ENCODE peak calls at places on chromosome 22, in seven cellular contexts. J is H1, I is SK-N-SH, D is HepG2, C is HCT116, K is GM12878, A is K562. E is an unnamed sample.

GRCh38 chr22:33867118-33867863 is 53.0 kb downstream of the LARGE1 start:
- DNase-seq in J (no peak), I (no peak), D (peak), C (no peak), K (no peak), A (no peak), E (no peak)

GRCh38 chr22:30206964-30207363 is 39.6 kb downstream of the LIF start:
- DNase-seq in J (no peak), I (peak), D (peak), C (peak), K (no peak), A (no peak), E (peak)

GRCh38 chr22:39543095-39543494 is 10.5 kb upstream of the RPS19BP1 start:
- DNase-seq in J (no peak), I (peak), D (no peak), C (no peak), K (no peak), A (peak), E (no peak)

GRCh38 chr22:24482586-24482985 is 12.5 kb upstream of the UPB1 start:
- DNase-seq in J (no peak), I (no peak), D (no peak), C (no peak), K (no peak), A (no peak), E (no peak)

GRCh38 chr22:24141586-24141985 is 39.7 kb upstream of the SUSD2 start:
- DNase-seq in J (no peak), I (no peak), D (no peak), C (no peak), K (no peak), A (no peak), E (no peak)

GRCh38 chr22:29305836-29306174 is 645 bp upstream of the GAS2L1 start:
- DNase-seq in J (no peak), I (no peak), D (no peak), C (no peak), K (no peak), A (no peak), E (no peak)

GRCh38 chr22:25029181-25029580 is 76.7 kb downstream of the KIAA1671 start:
- DNase-seq in J (no peak), I (no peak), D (no peak), C (no peak), K (no peak), A (no peak), E (no peak)

GRCh38 chr22:38504731-38505594 is 1.1 kb downstream of the DDX17 start:
- DNase-seq in J (no peak), I (peak), D (peak), C (no peak), K (no peak), A (peak), E (no peak)

GRCh38 chr22:20550851-20551744 is 43.7 kb downstream of the MED15 start:
- DNase-seq in J (no peak), I (no peak), D (no peak), C (no peak), K (peak), A (no peak), E (no peak)

GRCh38 chr22:46350111-46350510 is 14.6 kb downstream of the TRMU start:
- DNase-seq in J (no peak), I (no peak), D (no peak), C (no peak), K (no peak), A (no peak), E (no peak)

GRCh38 chr22:32475428-32476010 is 908 bp downstream of the FBXO7 start:
- DNase-seq in J (no peak), I (peak), D (no peak), C (peak), K (no peak), A (peak), E (peak)

GRCh38 chr22:24706732-24707476 is 67.6 kb downstream of the PIWIL3 start:
- DNase-seq in J (no peak), I (no peak), D (no peak), C (no peak), K (no peak), A (no peak), E (no peak)

GRCh38 chr22:19868773-19869471 is 14.2 kb upstream of the GNB1L start:
- DNase-seq in J (no peak), I (no peak), D (no peak), C (no peak), K (no peak), A (no peak), E (no peak)

GRCh38 chr22:33013531-33014162 is 44.5 kb downstream of the SYN3 start:
- DNase-seq in J (no peak), I (no peak), D (peak), C (no peak), K (no peak), A (no peak), E (no peak)

GRCh38 chr22:30827646-30828045 is 133.0 kb downstream of the OSBP2 start:
- DNase-seq in J (no peak), I (no peak), D (no peak), C (no peak), K (no peak), A (no peak), E (no peak)

GRCh38 chr22:38267086-38267485 is 5.7 kb downstream of the TMEM184B start:
- DNase-seq in J (no peak), I (no peak), D (no peak), C (no peak), K (no peak), A (peak), E (no peak)

GRCh38 chr22:31081963-31082605 is 966 bp downstream of the SMTN start:
- DNase-seq in J (no peak), I (peak), D (no peak), C (no peak), K (no peak), A (no peak), E (no peak)

GRCh38 chr22:33476206-33476605 is 418.0 kb upstream of the SYN3 start:
- DNase-seq in J (no peak), I (no peak), D (peak), C (no peak), K (no peak), A (no peak), E (no peak)

GRCh38 chr22:29116397-29117123 is 43.7 kb downstream of the KREMEN1 start:
- DNase-seq in J (no peak), I (no peak), D (no peak), C (no peak), K (no peak), A (no peak), E (no peak)

GRCh38 chr22:19495562-19496323 is 16.0 kb downstream of the CDC45 start:
- DNase-seq in J (no peak), I (no peak), D (peak), C (no peak), K (no peak), A (no peak), E (peak)

GRCh38 chr22:39290724-39291161 is 28.7 kb downstream of the RPL3 start:
- DNase-seq in J (no peak), I (no peak), D (peak), C (no peak), K (no peak), A (no peak), E (no peak)

GRCh38 chr22:41598081-41598480 is 8.4 kb upstream of the PMM1 start:
- DNase-seq in J (no peak), I (no peak), D (no peak), C (no peak), K (no peak), A (peak), E (no peak)

GRCh38 chr22:19143967-19144400 is 467 bp downstream of the ESS2 start:
- DNase-seq in J (no peak), I (no peak), D (no peak), C (no peak), K (no peak), A (peak), E (no peak)

GRCh38 chr22:21446827-21447690 is 20.1 kb upstream of the TMEM191C start:
- DNase-seq in J (no peak), I (no peak), D (no peak), C (no peak), K (no peak), A (no peak), E (no peak)

GRCh38 chr22:23036684-23037428 is 33.5 kb upstream of the GNAZ start:
- DNase-seq in J (no peak), I (peak), D (peak), C (no peak), K (no peak), A (no peak), E (no peak)

GRCh38 chr22:24968066-24968561 is 15.6 kb downstream of the KIAA1671 start:
- DNase-seq in J (peak), I (no peak), D (no peak), C (peak), K (no peak), A (no peak), E (peak)

GRCh38 chr22:17262976-17263375 is 43.7 kb upstream of the ADA2 start:
- DNase-seq in J (no peak), I (no peak), D (no peak), C (no peak), K (no peak), A (no peak), E (no peak)

GRCh38 chr22:17443413-17444203 is 74.3 kb downstream of the CECR2 start:
- DNase-seq in J (no peak), I (no peak), D (no peak), C (no peak), K (no peak), A (peak), E (no peak)

GRCh38 chr22:29458551-29458950 is 20.2 kb downstream of the RFPL1 start:
- DNase-seq in J (no peak), I (no peak), D (no peak), C (no peak), K (no peak), A (no peak), E (no peak)

GRCh38 chr22:43883012-43883661 is 8.7 kb downstream of the PNPLA5 start:
- DNase-seq in J (peak), I (peak), D (peak), C (peak), K (no peak), A (peak), E (peak)

GRCh38 chr22:43880743-43881055 is 11.1 kb downstream of the PNPLA5 start:
- DNase-seq in J (no peak), I (no peak), D (no peak), C (no peak), K (no peak), A (no peak), E (no peak)

GRCh38 chr22:43882122-43882767 is 9.6 kb downstream of the PNPLA5 start:
- DNase-seq in J (no peak), I (no peak), D (no peak), C (no peak), K (no peak), A (no peak), E (no peak)

GRCh38 chr22:43879901-43880742 is 11.7 kb downstream of the PNPLA5 start:
- DNase-seq in J (no peak), I (no peak), D (no peak), C (no peak), K (no peak), A (no peak), E (no peak)

DNA sequence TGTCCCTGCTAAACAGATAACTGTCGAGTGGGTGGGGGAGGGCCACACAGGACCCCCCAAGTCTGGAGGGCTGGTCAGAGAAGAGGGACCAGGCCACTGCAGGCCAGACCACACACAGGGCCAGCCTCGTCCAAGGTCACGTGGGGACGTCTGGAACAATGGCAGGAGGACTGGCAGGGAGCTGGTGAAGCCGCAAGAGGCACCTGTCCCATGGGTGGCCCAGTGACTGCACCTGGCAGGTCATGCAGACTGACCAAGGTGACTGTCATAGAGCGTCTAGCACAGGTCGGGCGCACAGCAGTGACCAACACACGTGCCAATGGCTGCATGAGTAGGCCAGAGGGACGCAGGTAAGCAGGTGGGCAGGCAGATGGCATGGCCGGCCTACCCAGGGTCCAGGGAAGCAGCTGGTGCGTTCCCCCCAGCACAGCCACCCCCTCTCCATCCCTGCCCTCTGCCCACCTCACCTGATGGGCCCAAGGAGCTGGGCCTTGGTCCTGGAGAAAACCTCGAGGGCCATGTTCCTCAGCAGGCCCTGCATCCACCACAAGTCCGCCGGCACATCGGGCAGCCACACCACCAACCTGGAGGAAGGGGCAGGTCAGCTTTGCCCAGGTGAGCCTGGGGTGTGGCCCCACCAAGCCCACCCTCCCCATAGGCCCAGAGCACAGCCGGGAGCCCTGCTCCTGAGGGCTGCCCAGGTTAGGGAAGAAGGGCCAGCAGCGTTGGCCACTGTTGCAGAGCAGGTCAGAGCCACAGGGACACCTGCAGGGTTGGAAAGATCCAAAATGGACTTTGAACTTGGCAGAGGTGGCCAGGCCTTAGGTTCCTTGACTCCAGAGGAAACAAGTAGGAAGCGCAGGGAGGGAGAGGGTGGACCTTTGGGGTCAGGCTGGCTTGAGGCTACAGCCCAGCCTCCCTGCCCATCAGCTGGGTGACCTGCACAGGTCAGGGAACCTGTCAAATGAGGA is 10.4 kb downstream of the PNPLA5 start:
- DNase-seq in J (no peak), I (no peak), D (no peak), C (no peak), K (no peak), A (no peak), E (no peak)
- TF ChIP-seq JUND in J (no peak), I (no peak), D (no peak), C (no peak), K (no peak), A (no peak), E (no peak)

DNA sequence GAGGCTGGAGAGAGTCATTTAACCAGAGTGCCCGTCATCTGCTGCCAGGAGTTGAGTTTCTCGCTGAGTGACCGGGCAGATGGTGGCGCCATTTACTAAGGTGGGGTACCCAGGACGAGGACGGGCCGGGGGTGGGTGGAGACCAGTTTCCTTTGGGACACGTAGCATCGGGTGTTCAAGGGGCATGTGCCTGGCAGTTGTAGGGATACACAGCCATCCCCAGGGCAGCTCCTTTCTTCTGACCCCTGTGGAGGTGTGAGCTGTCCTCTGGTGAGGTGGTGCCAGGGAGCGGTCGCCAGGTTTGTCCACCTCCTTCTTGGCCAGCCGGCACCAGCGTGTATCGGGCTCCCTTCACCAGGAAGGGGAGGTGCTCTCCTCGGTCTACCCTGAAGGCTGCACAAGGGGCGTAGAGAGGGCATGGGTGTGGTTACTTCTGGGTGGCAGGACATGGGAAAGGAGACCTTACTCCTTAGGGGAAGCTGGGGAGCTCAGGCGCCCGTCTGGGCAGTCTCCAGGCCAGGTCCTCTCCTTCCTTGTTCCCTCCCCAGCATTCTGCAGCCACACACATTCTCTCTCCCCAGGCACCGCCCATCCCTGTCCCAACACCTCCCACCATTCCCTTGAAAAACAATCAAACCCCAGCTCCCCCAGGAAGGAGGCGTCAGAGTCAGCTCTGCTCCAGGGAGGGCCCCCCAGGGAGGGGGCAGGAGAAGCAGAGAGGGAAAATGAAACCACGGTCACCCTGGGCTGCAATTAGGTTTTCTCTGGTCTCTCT is 10.3 kb upstream of the MB start:
- DNase-seq in J (peak), I (peak), D (peak), C (peak), K (no peak), A (peak), E (peak)
- TF ChIP-seq JUND in J (no peak), I (no peak), D (no peak), C (no peak), K (no peak), A (no peak), E (no peak)

GRCh38 chr22:42934338-42934737 is 77.3 kb upstream of the ARFGAP3 start:
- DNase-seq in J (no peak), I (no peak), D (no peak), C (no peak), K (no peak), A (no peak), E (no peak)

GRCh38 chr22:42931421-42932196 is 74.5 kb upstream of the ARFGAP3 start:
- DNase-seq in J (no peak), I (no peak), D (no peak), C (no peak), K (peak), A (no peak), E (no peak)

GRCh38 chr22:42932197-42932519 is 75.1 kb upstream of the ARFGAP3 start:
- DNase-seq in J (no peak), I (no peak), D (no peak), C (no peak), K (no peak), A (no peak), E (no peak)

GRCh38 chr22:42932857-42933782 is 76.0 kb upstream of the ARFGAP3 start:
- DNase-seq in J (no peak), I (no peak), D (no peak), C (no peak), K (peak), A (peak), E (no peak)

GRCh38 chr22:42933783-42934144 is 76.7 kb upstream of the ARFGAP3 start:
- DNase-seq in J (no peak), I (no peak), D (peak), C (no peak), K (no peak), A (no peak), E (peak)
- TF ChIP-seq JUND in J (no peak), I (peak), D (no peak), C (no peak), K (no peak), A (no peak), E (no peak)

DNA sequence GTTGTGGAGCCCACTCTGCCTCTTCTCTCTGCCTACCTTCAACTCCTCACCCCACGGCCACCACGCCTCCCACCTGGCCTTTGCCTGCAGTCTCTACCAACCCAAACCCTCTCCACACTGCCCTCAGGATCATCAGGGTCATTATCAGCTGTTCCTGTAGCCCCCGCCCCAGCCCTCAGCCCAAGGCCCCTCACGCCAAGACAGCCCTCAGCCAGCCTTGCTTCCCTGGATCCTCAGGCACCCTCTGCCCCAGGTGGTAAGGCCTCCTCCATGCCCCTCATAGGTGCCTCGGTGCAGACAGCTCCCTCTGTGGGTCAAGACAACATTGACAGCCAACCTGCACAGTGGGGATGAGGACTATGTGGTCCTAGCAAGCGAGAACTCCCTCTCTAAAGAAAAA is 1.7 kb downstream of the SBF1 start:
- DNase-seq in J (no peak), I (no peak), D (peak), C (peak), K (no peak), A (peak), E (no peak)
- TF ChIP-seq JUND in J (no peak), I (no peak), D (no peak), C (no peak), K (no peak), A (no peak), E (no peak)

GRCh38 chr22:49555526-49555925 is 272.1 kb downstream of the BRD1 start:
- DNase-seq in J (no peak), I (no peak), D (no peak), C (no peak), K (no peak), A (no peak), E (no peak)
- TF ChIP-seq JUND in J (no peak), I (no peak), D (no peak), C (no peak), K (no peak), A (no peak), E (no peak)

DNA sequence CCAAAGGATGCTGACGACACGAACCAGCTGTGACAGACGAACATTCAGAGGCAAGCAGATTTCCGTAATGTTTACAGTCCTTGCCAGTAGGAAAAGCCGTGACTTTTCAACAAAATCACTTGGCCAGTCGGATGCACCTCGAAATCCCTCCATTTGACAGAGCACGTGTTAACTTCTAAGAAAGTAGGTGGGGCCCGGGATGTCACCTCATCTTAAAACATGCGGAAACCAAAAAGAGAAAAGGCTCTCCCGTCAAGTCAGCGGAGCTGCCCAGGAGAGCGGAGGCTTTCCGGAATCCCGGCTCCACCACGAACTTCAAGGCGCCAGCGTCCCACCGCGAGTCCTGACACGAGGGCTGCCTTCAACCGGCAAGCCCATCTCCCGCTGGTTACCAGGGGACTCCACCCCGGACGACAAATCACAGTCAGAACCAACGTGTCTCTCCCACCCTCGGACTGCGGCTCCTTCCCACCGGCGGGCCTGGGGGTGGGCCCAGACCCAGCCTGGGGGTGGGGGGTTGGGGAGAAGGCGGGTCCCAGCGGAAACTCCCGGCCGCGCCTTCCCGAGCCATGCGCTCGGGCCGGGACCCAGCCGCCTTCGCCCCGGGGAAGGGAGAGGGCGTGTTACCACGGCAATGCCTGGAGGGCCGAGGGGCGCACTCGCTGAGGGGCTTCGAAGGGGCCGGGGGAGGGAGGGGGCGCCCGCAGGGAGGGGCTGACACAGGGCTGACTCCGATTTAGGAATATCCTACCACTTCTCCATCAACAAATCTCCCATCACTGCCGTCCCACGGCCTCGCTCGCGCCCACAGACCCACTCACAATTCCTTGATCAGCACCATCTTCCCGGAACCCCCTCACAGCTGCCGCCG is 470 bp downstream of the PITPNB start:
- DNase-seq in J (no peak), I (peak), D (peak), C (no peak), K (no peak), A (peak), E (peak)
- TF ChIP-seq JUND in J (no peak), I (no peak), D (no peak), C (no peak), K (no peak), A (no peak), E (no peak)

GRCh38 chr22:26671317-26672059 is 14.1 kb downstream of the MIAT start:
- DNase-seq in J (no peak), I (no peak), D (no peak), C (no peak), K (peak), A (no peak), E (no peak)
- TF ChIP-seq JUND in J (no peak), I (no peak), D (no peak), C (no peak), K (no peak), A (no peak), E (no peak)